ENCODE peak calls at places on chromosomes 7 and 10, in five cellular contexts. A is CD8-positive, alpha-beta T cell; E is Peyer's patch; Q is body of pancreas; X is mammary epithelial cell. V is an unnamed sample. For H3K27me3, the result is how much of the 10 kb centered on the place peaks cover.

GRCh38 chr10:116272497-116273221 is at the start of gene GFRA1:
- DNase-seq in A (no peak), E (no peak), Q (peak), X (no peak), V (no peak)

GRCh38 chr7:131222171-131222570 is 105.5 kb upstream of the MKLN1 start:
- DNase-seq in A (no peak), E (no peak), Q (no peak), X (no peak), V (no peak)

GRCh38 chr7:25391295-25391861 is 163.1 kb upstream of the NPVF start:
- DNase-seq in A (no peak), E (no peak), Q (no peak), X (no peak), V (no peak)

GRCh38 chr7:155584763-155585531 is 38.6 kb upstream of the CNPY1 start:
- DNase-seq in A (no peak), E (no peak), Q (peak), X (no peak), V (no peak)

GRCh38 chr7:136857573-136857972 is 10.9 kb upstream of the CHRM2 start:
- DNase-seq in A (no peak), E (no peak), Q (no peak), X (peak), V (no peak)

GRCh38 chr10:26626066-26626465 is 71.4 kb upstream of the PDSS1 start:
- DNase-seq in A (no peak), E (no peak), Q (no peak), X (no peak), V (no peak)

GRCh38 chr10:2986341-2986933 is 80.9 kb upstream of the PFKP start:
- DNase-seq in A (no peak), E (no peak), Q (peak), X (no peak), V (no peak)

GRCh38 chr10:119489572-119490326 is 52.8 kb downstream of the RGS10 start:
- DNase-seq in A (peak), E (peak), Q (peak), X (peak), V (peak)

GRCh38 chr10:35498693-35499092 is 106.4 kb upstream of the GJD4 start:
- DNase-seq in A (no peak), E (no peak), Q (no peak), X (peak), V (no peak)

GRCh38 chr7:50342616-50343114 is 38.1 kb downstream of the IKZF1 start:
- DNase-seq in A (no peak), E (peak), Q (peak), X (no peak), V (no peak)

GRCh38 chr7:42198974-42199668 is 37.9 kb downstream of the GLI3 start:
- DNase-seq in A (no peak), E (no peak), Q (no peak), X (peak), V (no peak)

GRCh38 chr7:42194218-42194617 is 42.8 kb downstream of the GLI3 start:
- DNase-seq in A (no peak), E (no peak), Q (no peak), X (no peak), V (no peak)

GRCh38 chr7:42197391-42197790 is 39.6 kb downstream of the GLI3 start:
- DNase-seq in A (no peak), E (no peak), Q (no peak), X (no peak), V (no peak)

GRCh38 chr7:42202601-42203000 is 34.4 kb downstream of the GLI3 start:
- DNase-seq in A (no peak), E (no peak), Q (no peak), X (no peak), V (no peak)

DNA sequence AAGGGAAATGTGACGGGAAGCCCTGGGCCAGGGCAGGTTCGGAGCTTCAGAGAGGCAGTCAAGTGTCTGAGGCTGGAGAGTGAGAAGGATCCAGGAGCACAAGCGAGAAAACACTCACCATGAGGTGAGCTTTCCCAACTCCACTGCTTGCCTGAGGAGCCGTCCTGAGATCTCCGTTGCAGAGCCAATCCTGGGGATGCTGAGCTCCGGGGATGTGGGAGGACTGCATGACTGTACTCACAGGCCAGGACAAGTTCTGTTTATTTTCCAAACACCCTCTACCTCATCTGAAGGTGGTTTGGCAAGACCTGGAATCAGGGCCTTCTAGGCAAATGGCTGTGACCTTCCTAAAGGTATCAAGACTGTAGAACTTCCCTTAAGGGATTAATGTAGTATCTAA is 38.7 kb downstream of the GLI3 start:
- DNase-seq in A (no peak), E (no peak), Q (no peak), X (peak), V (no peak)
- TF ChIP-seq CTCF in A (no peak), E (no peak), Q (no peak), X (no peak), V (no peak)

DNA sequence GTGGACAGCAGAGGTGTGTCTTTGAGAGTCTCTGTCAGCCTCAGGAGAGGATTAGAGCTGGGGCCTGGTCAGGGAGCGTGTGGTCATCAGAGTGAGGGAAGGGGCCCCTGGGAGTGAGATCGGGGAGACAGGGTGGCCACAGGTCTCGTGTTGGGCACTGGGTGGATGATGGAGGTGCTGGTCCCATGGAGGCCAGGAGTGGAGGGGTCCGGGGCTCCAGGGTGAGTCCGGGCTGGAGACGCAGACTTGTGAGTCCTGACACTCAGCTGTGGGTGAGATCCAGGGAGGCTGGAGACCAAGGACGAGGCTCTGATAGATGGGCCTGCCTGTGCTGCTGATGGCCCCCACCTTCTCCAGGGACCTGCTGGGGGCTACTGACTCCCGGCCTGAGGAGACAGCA is 88.6 kb downstream of the DYNC2I1 start:
- DNase-seq in A (no peak), E (no peak), Q (no peak), X (no peak), V (no peak)
- H3K27me3 ChIP-seq in A (under half), E (under half), Q (under half), X (under half), V (under half)

DNA sequence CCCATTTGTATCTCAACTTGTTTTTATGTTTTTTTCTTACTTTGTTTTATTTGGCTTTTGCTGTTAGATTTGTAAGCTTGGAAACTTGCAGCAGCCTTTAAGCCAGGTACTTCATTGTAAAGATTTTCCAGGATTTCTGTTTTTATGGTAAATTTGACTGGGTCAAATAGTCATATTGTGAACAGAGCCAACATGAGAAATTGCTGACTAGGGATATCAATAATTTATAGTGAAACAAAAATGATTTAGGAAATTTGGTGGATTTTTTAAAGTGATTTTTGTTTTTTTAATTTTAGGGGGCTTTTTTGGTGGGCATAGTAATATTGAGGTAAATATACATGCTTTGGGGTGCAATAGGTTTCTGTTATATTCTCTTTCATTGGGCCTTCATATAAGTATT is 22.2 kb downstream of the SP4 start:
- DNase-seq in A (no peak), E (no peak), Q (no peak), X (no peak), V (no peak)
- TF ChIP-seq CTCF in A (no peak), E (no peak), Q (no peak), X (no peak), V (no peak)

GRCh38 chr10:129965940-129966339 is 1.9 kb upstream of the EBF3 start:
- DNase-seq in A (no peak), E (no peak), Q (no peak), X (no peak), V (no peak)

GRCh38 chr10:129967579-129968019 is 3.5 kb upstream of the EBF3 start:
- DNase-seq in A (no peak), E (no peak), Q (no peak), X (no peak), V (no peak)

GRCh38 chr10:129968020-129968861 is 4.2 kb upstream of the EBF3 start:
- DNase-seq in A (no peak), E (no peak), Q (no peak), X (no peak), V (no peak)

GRCh38 chr10:129966370-129966769 is 2.3 kb upstream of the EBF3 start:
- DNase-seq in A (no peak), E (no peak), Q (no peak), X (no peak), V (no peak)

DNA sequence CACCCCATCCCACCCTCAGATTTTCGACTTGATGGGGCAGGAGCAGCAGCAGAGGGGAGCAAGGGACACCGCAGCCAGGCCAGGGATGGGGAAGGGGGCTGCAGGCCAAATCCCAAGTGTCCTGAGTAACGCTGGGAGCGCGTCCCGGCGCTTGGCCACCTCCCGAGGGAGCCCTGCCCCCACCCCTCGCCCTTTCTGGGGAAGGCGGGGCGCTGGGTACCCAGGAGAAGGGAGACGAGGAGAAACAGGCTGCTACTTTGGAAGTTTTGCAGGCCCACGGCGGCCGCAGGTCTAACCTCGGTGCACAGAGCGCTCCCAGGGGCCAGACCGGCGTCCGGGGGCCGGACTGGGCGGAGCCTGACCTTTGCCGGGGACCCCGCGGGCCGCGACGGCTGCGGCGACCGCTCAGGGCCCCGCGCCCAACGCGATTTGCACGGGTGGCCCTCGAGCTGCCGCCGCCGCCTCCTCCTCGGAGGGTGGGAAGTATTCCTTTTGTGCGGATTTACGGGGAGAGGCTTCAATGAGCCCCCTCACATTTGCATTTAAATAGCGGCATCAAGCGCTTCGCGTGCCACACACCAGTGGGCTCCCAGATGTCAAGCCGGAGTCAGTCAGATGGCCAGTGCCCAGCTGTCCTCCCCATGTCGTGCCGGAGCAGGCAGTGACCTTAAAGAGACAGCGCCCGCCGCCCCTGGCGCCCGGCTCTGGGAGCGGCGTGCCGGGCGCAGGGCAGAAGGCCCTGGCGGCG is 2.9 kb upstream of the EBF3 start:
- DNase-seq in A (no peak), E (no peak), Q (no peak), X (no peak), V (no peak)
- H3K27me3 ChIP-seq in A (half or more), E (half or more), Q (under half), X (half or more), V (half or more)

GRCh38 chr10:125144693-125145623 is 15.4 kb downstream of the CTBP2 start:
- DNase-seq in A (no peak), E (peak), Q (peak), X (peak), V (no peak)
- TF ChIP-seq CTCF in A (no peak), E (no peak), Q (no peak), X (peak), V (no peak)

GRCh38 chr7:38973760-38974159 is 3.9 kb upstream of the POU6F2 start:
- DNase-seq in A (no peak), E (no peak), Q (no peak), X (no peak), V (no peak)

GRCh38 chr7:38975944-38976392 is 1.7 kb upstream of the POU6F2 start:
- DNase-seq in A (no peak), E (no peak), Q (peak), X (no peak), V (no peak)

GRCh38 chr7:38977658-38978057 is at the start of gene POU6F2:
- DNase-seq in A (no peak), E (no peak), Q (no peak), X (no peak), V (no peak)

GRCh38 chr7:38978474-38978873 is 765 bp downstream of the POU6F2 start:
- DNase-seq in A (no peak), E (no peak), Q (no peak), X (no peak), V (no peak)
- H3K27me3 ChIP-seq in A (under half), E (under half), Q (under half), X (under half), V (under half)